ENCODE peak calls at places on chromosome 7, in four cellular contexts. Y is AG04450, W is breast epithelium, A is thoracic aorta. F is an unnamed sample.

GRCh38 chr7:121366852-121367431 is 29.2 kb downstream of the FAM3C start:
- DNase-seq in A (no peak), Y (peak; percentile 10), W (no peak), F (no peak)

GRCh38 chr7:95376632-95377380 is 19.4 kb downstream of the PON3 start:
- DNase-seq in Y (no peak), A (no peak), W (no peak), F (no peak)

GRCh38 chr7:111803015-111803758 is 240.9 kb upstream of the IMMP2L start:
- DNase-seq in Y (no peak), W (no peak), A (no peak), F (no peak)

GRCh38 chr7:99971242-99971641 is 4.6 kb downstream of the AZGP1 start:
- DNase-seq in A (no peak), Y (no peak), W (no peak), F (no peak)

GRCh38 chr7:116546054-116546453 is 21.2 kb downstream of the CAV1 start:
- DNase-seq in Y (no peak), A (no peak), W (no peak), F (no peak)

GRCh38 chr7:135232720-135233119 is 918 bp upstream of the STRA8 start:
- DNase-seq in Y (no peak), A (no peak), W (no peak), F (no peak)

GRCh38 chr7:76372984-76373833 is 14.4 kb upstream of the YWHAG start:
- DNase-seq in Y (peak; percentile 51), A (no peak), W (no peak), F (no peak)

GRCh38 chr7:13908667-13909382 is 80.6 kb downstream of the ETV1 start:
- DNase-seq in A (no peak), Y (no peak), W (no peak), F (no peak)

GRCh38 chr7:6536262-6536770 is 14.9 kb downstream of the GRID2IP start:
- DNase-seq in A (no peak), W (no peak), Y (no peak), F (no peak)

GRCh38 chr7:116799912-116800311 is 62.5 kb upstream of the CAPZA2 start:
- DNase-seq in Y (no peak), W (no peak), A (no peak), F (no peak)

GRCh38 chr7:157517782-157518513 is 181.1 kb downstream of the DNAJB6 start:
- DNase-seq in W (peak; percentile 11), A (no peak), Y (no peak), F (no peak)

GRCh38 chr7:108875139-108875538 is 305.5 kb downstream of the DNAJB9 start:
- DNase-seq in A (no peak), W (no peak), Y (no peak), F (no peak)

GRCh38 chr7:147412782-147413186 is 1177.8 kb upstream of the C7orf33 start:
- DNase-seq in A (no peak), Y (peak; percentile 77), W (no peak), F (no peak)

GRCh38 chr7:72190919-72191318 is 221.2 kb downstream of the CALN1 start:
- DNase-seq in Y (no peak), A (no peak), W (peak; percentile 17), F (no peak)

GRCh38 chr7:45660901-45661211 is 86.7 kb downstream of the ADCY1 start:
- DNase-seq in W (no peak), Y (no peak), A (no peak), F (no peak)

GRCh38 chr7:1531263-1531978 is 919 bp downstream of the MAFK start:
- DNase-seq in W (no peak), Y (no peak), A (no peak), F (no peak)

GRCh38 chr7:94395141-94396041 is 696 bp downstream of the COL1A2 start:
- DNase-seq in W (no peak), A (no peak), Y (peak; percentile 64), F (no peak)

GRCh38 chr7:1112109-1112508 is 24.2 kb downstream of the GPER1 start:
- DNase-seq in A (no peak), Y (no peak), W (no peak), F (no peak)

GRCh38 chr7:158865462-158865922 is 9.1 kb downstream of the DYNC2I1 start:
- DNase-seq in W (no peak), Y (no peak), A (no peak), F (no peak)

GRCh38 chr7:50266893-50267386 is 37.6 kb upstream of the IKZF1 start:
- DNase-seq in W (no peak), A (no peak), Y (no peak), F (no peak)

GRCh38 chr7:768881-769504 is 41.9 kb upstream of the PRKAR1B start:
- DNase-seq in W (no peak), Y (no peak), A (no peak), F (no peak)

GRCh38 chr7:144827581-144828139 is 8.2 kb downstream of the TPK1 start:
- DNase-seq in A (no peak), W (no peak), Y (no peak), F (no peak)

GRCh38 chr7:147023390-147023914 is 906.9 kb downstream of the CNTNAP2 start:
- DNase-seq in A (no peak), W (no peak), Y (no peak), F (no peak)

GRCh38 chr7:139895141-139895829 is 66.2 kb downstream of the TBXAS1 start:
- DNase-seq in Y (no peak), W (no peak), A (no peak), F (no peak)

GRCh38 chr7:76106893-76107292 is 59.0 kb downstream of the MDH2 start:
- DNase-seq in W (no peak), Y (no peak), A (no peak), F (no peak)

GRCh38 chr7:40839881-40840280 is 705.1 kb downstream of the SUGCT start:
- DNase-seq in W (no peak), Y (no peak), A (no peak), F (no peak)

GRCh38 chr7:34846976-34847375 is 189.0 kb downstream of the NPSR1 start:
- DNase-seq in W (no peak), A (no peak), Y (no peak), F (no peak)

GRCh38 chr7:657565-658119 is 68.9 kb upstream of the DNAAF5 start:
- DNase-seq in W (no peak), Y (no peak), A (no peak), F (no peak)

GRCh38 chr7:77696643-77697534 is 630 bp downstream of the RSBN1L start:
- DNase-seq in A (no peak), Y (no peak), W (peak; percentile 40), F (no peak)

GRCh38 chr7:111224354-111225231 is 133.7 kb downstream of the LRRN3 start:
- DNase-seq in W (no peak), A (no peak), Y (no peak), F (no peak)

GRCh38 chr7:74405191-74405898 is 48.4 kb upstream of the GTF2IRD1 start:
- DNase-seq in Y (no peak), A (no peak), W (no peak), F (no peak)
- TF ChIP-seq CTCF in Y (peak; percentile 33), A (peak; percentile 23), W (no peak), F (no peak)

GRCh38 chr7:91945476-91945875 is 4.8 kb downstream of the AKAP9 start:
- DNase-seq in Y (peak; percentile 38), A (no peak), W (no peak), F (no peak)
- TF ChIP-seq CTCF in Y (peak; percentile 39), A (no peak), W (no peak), F (no peak)

GRCh38 chr7:47326220-47326619 is 255.7 kb downstream of the TNS3 start:
- DNase-seq in W (peak; percentile 16), A (no peak), Y (peak; percentile 53), F (no peak)
- TF ChIP-seq CTCF in W (no peak), A (peak; percentile 14), Y (peak; percentile 67), F (no peak)

GRCh38 chr7:66950763-66951162 is 29.7 kb downstream of the TMEM248 start:
- DNase-seq in W (no peak), A (no peak), Y (no peak), F (no peak)

GRCh38 chr7:66950311-66950710 is 29.3 kb downstream of the TMEM248 start:
- DNase-seq in Y (no peak), A (no peak), W (no peak), F (no peak)

GRCh38 chr7:66952343-66953043 is 31.5 kb downstream of the TMEM248 start:
- DNase-seq in Y (no peak), W (no peak), A (no peak), F (no peak)

GRCh38 chr7:66946545-66946944 is 25.5 kb downstream of the TMEM248 start:
- DNase-seq in A (no peak), Y (no peak), W (no peak), F (no peak)

GRCh38 chr7:66948480-66949109 is 27.6 kb downstream of the TMEM248 start:
- DNase-seq in Y (no peak), W (no peak), A (no peak), F (no peak)
- TF ChIP-seq CTCF in Y (no peak), W (no peak), A (no peak), F (no peak)

GRCh38 chr7:81457858-81458522 is 311.9 kb downstream of the HGF start:
- DNase-seq in W (no peak), Y (no peak), A (no peak), F (no peak)
- TF ChIP-seq CTCF in W (peak; percentile 38), Y (peak; percentile 58), A (no peak), F (no peak)

GRCh38 chr7:128233471-128233870 is 7.6 kb upstream of the LEP start:
- DNase-seq in W (no peak), Y (no peak), A (no peak), F (no peak)

GRCh38 chr7:128236924-128237586 is 4.0 kb upstream of the LEP start:
- DNase-seq in A (no peak), Y (peak; percentile 46), W (no peak), F (no peak)

GRCh38 chr7:128234475-128234874 is 6.6 kb upstream of the LEP start:
- DNase-seq in Y (no peak), W (no peak), A (no peak), F (no peak)

GRCh38 chr7:128231677-128232076 is 9.4 kb upstream of the LEP start:
- DNase-seq in A (no peak), Y (no peak), W (no peak), F (no peak)

GRCh38 chr7:128235469-128235868 is 5.6 kb upstream of the LEP start:
- DNase-seq in Y (no peak), A (no peak), W (no peak), F (no peak)
- TF ChIP-seq CTCF in Y (no peak), A (no peak), W (no peak), F (no peak)

GRCh38 chr7:64653721-64654401 is 12.1 kb upstream of the ZNF107 start:
- DNase-seq in A (no peak), Y (no peak), W (no peak), F (no peak)
- TF ChIP-seq CTCF in A (no peak), Y (no peak), W (no peak), F (no peak)

F was measured in omental fat pad.